ENCODE peak calls at places on chromosomes 6 and 20, in nine cellular contexts. R, T, H, Q, L, Z, A, I and M are unnamed samples.

GRCh38 chr20:3102575-3103368 is 18.2 kb upstream of the AVP start:
- DNase-seq in I (no peak), R (no peak), Z (no peak), H (no peak), Q (peak; percentile 26), L (no peak), T (no peak), A (no peak), M (no peak)

GRCh38 chr6:3013486-3013885 is 13.8 kb downstream of the NQO2 start:
- DNase-seq in I (no peak), Z (peak; percentile 36), L (no peak), A (no peak), T (peak; percentile 9), R (no peak), H (no peak), Q (no peak), M (peak; percentile 53)

GRCh38 chr20:37007898-37008649 is 56.6 kb upstream of the SAMHD1 start:
- DNase-seq in I (no peak), A (peak; percentile 21), L (peak; percentile 56), Z (no peak), Q (no peak), T (peak; percentile 34), R (no peak), H (peak; percentile 19), M (peak; percentile 49)

GRCh38 chr20:63116412-63117106 is 99.4 kb downstream of the YTHDF1 start:
- DNase-seq in T (no peak), A (no peak), R (no peak), Z (no peak), H (no peak), L (peak; percentile 17), I (peak; percentile 54), Q (no peak), M (peak; percentile 19)

GRCh38 chr6:42199106-42199981 is 4.6 kb upstream of the GUCA1B start:
- DNase-seq in I (no peak), H (no peak), T (peak; percentile 67), Q (no peak), L (peak; percentile 99), R (no peak), A (no peak), Z (no peak), M (peak; percentile 73)

GRCh38 chr6:111353914-111354464 is 129.0 kb downstream of the REV3L start:
- DNase-seq in L (no peak), Z (no peak), A (no peak), H (no peak), T (no peak), Q (no peak), I (no peak), R (no peak), M (no peak)

GRCh38 chr6:13112921-13113320 is 215.4 kb downstream of the TBC1D7 start:
- DNase-seq in A (no peak), L (no peak), H (no peak), T (no peak), R (no peak), Z (no peak), Q (no peak), I (no peak), M (no peak)

GRCh38 chr6:36904096-36904495 is 18.3 kb downstream of the C6orf89 start:
- DNase-seq in I (no peak), T (peak; percentile 72), L (no peak), R (no peak), A (no peak), Z (no peak), Q (no peak), H (no peak), M (no peak)

GRCh38 chr6:123316733-123317323 is 319.9 kb downstream of the TRDN start:
- DNase-seq in Q (no peak), A (no peak), I (no peak), Z (no peak), L (peak; percentile 78), R (no peak), H (no peak), T (peak; percentile 11), M (peak; percentile 40)

GRCh38 chr6:152277826-152278247 is 359.3 kb downstream of the SYNE1 start:
- DNase-seq in I (no peak), Z (peak; percentile 43), T (no peak), A (no peak), R (no peak), L (no peak), H (no peak), Q (no peak), M (no peak)

GRCh38 chr6:20577280-20577679 is 43.0 kb downstream of the CDKAL1 start:
- DNase-seq in I (no peak), Q (no peak), A (no peak), L (no peak), Z (no peak), R (no peak), T (no peak), H (no peak), M (no peak)

GRCh38 chr20:49938173-49939163 is 2.3 kb downstream of the RNF114 start:
- DNase-seq in Q (peak; percentile 16), L (no peak), R (no peak), A (no peak), T (no peak), H (no peak), I (no peak), Z (peak; percentile 69), M (peak; percentile 72)

GRCh38 chr6:15329154-15329781 is 83.4 kb downstream of the JARID2 start:
- DNase-seq in I (no peak), Q (no peak), T (peak; percentile 94), H (no peak), R (no peak), Z (no peak), L (peak; percentile 51), A (no peak), M (peak; percentile 98)

GRCh38 chr6:140915001-140915950 is 1217.4 kb upstream of the GJE1 start:
- DNase-seq in H (no peak), Q (no peak), R (no peak), T (no peak), L (peak; percentile 27), I (no peak), A (no peak), Z (no peak), M (peak; percentile 17)

GRCh38 chr20:41373851-41374567 is 7.4 kb upstream of the EMILIN3 start:
- DNase-seq in L (no peak), H (no peak), I (no peak), Z (no peak), T (no peak), R (no peak), Q (no peak), A (no peak), M (no peak)

GRCh38 chr6:117409420-117409819 is 16.3 kb downstream of the ROS1 start:
- DNase-seq in T (no peak), Z (no peak), I (no peak), A (no peak), L (peak; percentile 14), R (no peak), Q (no peak), H (no peak), M (no peak)

GRCh38 chr6:158500016-158500735 is 59.7 kb upstream of the TMEM181 start:
- DNase-seq in T (peak; percentile 71), Q (no peak), Z (no peak), A (no peak), L (no peak), I (no peak), H (no peak), R (no peak), M (no peak)

GRCh38 chr20:19588731-19589130 is 169.3 kb upstream of the RIN2 start:
- DNase-seq in H (no peak), L (no peak), A (no peak), Q (no peak), T (no peak), Z (no peak), R (no peak), I (no peak), M (no peak)

GRCh38 chr6:40536442-40536841 is 50.7 kb downstream of the LRFN2 start:
- DNase-seq in L (no peak), T (no peak), Z (no peak), Q (no peak), H (no peak), I (no peak), A (no peak), R (no peak), M (no peak)

GRCh38 chr20:21105429-21106170 is 558 bp downstream of the LINC00237 start:
- DNase-seq in Z (no peak), R (no peak), Q (no peak), L (no peak), H (no peak), T (no peak), I (no peak), A (no peak), M (no peak)